ENCODE peak calls at places on chromosomes 5 and 9, in ten cellular contexts. One of them, this sample, is unnamed. For H3K27me3 and H3K36me3, the result is how much of the 10 kb centered on the place peaks cover.

GRCh38 chr9:133484671-133485437 is 6.0 kb upstream of the SLC2A6 start:
- DNase-seq in lung: no peak
- DNase-seq in PC-3: peak
- DNase-seq in tibial artery: no peak
- DNase-seq in mammary epithelial cell: no peak
- DNase-seq in thoracic aorta: no peak
- DNase-seq in GM23248: no peak
- DNase-seq in fibroblast of lung: no peak
- DNase-seq in heart left ventricle: peak
- DNase-seq in neuronal stem cell: no peak
- DNase-seq in this sample: no peak

GRCh38 chr9:98380065-98380681 is 124.7 kb upstream of the TBC1D2 start:
- DNase-seq in fibroblast of lung: peak
- DNase-seq in neuronal stem cell: no peak
- DNase-seq in tibial artery: no peak
- DNase-seq in heart left ventricle: no peak
- DNase-seq in mammary epithelial cell: no peak
- DNase-seq in thoracic aorta: no peak
- DNase-seq in PC-3: peak
- DNase-seq in GM23248: peak
- DNase-seq in lung: no peak
- DNase-seq in this sample: peak

GRCh38 chr5:55250064-55250463 is 16.7 kb upstream of the CCNO start:
- DNase-seq in thoracic aorta: no peak
- DNase-seq in tibial artery: no peak
- DNase-seq in fibroblast of lung: no peak
- DNase-seq in mammary epithelial cell: no peak
- DNase-seq in PC-3: no peak
- DNase-seq in lung: no peak
- DNase-seq in GM23248: no peak
- DNase-seq in heart left ventricle: no peak
- DNase-seq in neuronal stem cell: no peak
- DNase-seq in this sample: no peak

GRCh38 chr5:132505641-132506040 is 15.1 kb upstream of the IRF1 start:
- DNase-seq in PC-3: no peak
- DNase-seq in GM23248: peak
- DNase-seq in fibroblast of lung: no peak
- DNase-seq in lung: peak
- DNase-seq in neuronal stem cell: no peak
- DNase-seq in tibial artery: no peak
- DNase-seq in heart left ventricle: no peak
- DNase-seq in mammary epithelial cell: no peak
- DNase-seq in thoracic aorta: no peak
- DNase-seq in this sample: no peak

GRCh38 chr5:14168139-14168792 is 25.1 kb downstream of the TRIO start:
- DNase-seq in fibroblast of lung: no peak
- DNase-seq in PC-3: peak
- DNase-seq in GM23248: peak
- DNase-seq in mammary epithelial cell: peak
- DNase-seq in tibial artery: no peak
- DNase-seq in heart left ventricle: no peak
- DNase-seq in neuronal stem cell: no peak
- DNase-seq in lung: no peak
- DNase-seq in thoracic aorta: no peak
- DNase-seq in this sample: no peak

GRCh38 chr5:96244696-96245095 is 188.4 kb downstream of the PCSK1 start:
- DNase-seq in GM23248: no peak
- DNase-seq in PC-3: no peak
- DNase-seq in heart left ventricle: no peak
- DNase-seq in fibroblast of lung: no peak
- DNase-seq in mammary epithelial cell: no peak
- DNase-seq in tibial artery: no peak
- DNase-seq in neuronal stem cell: no peak
- DNase-seq in lung: no peak
- DNase-seq in thoracic aorta: no peak
- DNase-seq in this sample: no peak

GRCh38 chr5:164422400-164422799 is 917.0 kb downstream of the MAT2B start:
- DNase-seq in tibial artery: no peak
- DNase-seq in lung: no peak
- DNase-seq in PC-3: no peak
- DNase-seq in neuronal stem cell: peak
- DNase-seq in mammary epithelial cell: no peak
- DNase-seq in thoracic aorta: no peak
- DNase-seq in heart left ventricle: no peak
- DNase-seq in fibroblast of lung: peak
- DNase-seq in GM23248: peak
- DNase-seq in this sample: no peak

GRCh38 chr5:95643152-95643551 is 3.4 kb upstream of the RFESD start:
- DNase-seq in mammary epithelial cell: no peak
- DNase-seq in heart left ventricle: no peak
- DNase-seq in lung: no peak
- DNase-seq in fibroblast of lung: no peak
- DNase-seq in neuronal stem cell: no peak
- DNase-seq in thoracic aorta: no peak
- DNase-seq in tibial artery: no peak
- DNase-seq in PC-3: no peak
- DNase-seq in GM23248: no peak
- DNase-seq in this sample: no peak

GRCh38 chr5:173888473-173889135 is 455 bp downstream of the CPEB4 start:
- DNase-seq in heart left ventricle: peak
- DNase-seq in lung: no peak
- DNase-seq in tibial artery: no peak
- DNase-seq in fibroblast of lung: peak
- DNase-seq in mammary epithelial cell: no peak
- DNase-seq in thoracic aorta: no peak
- DNase-seq in PC-3: peak
- DNase-seq in GM23248: peak
- DNase-seq in neuronal stem cell: no peak
- DNase-seq in this sample: peak

GRCh38 chr5:172002310-172002709 is 4.1 kb downstream of the FBXW11 start:
- DNase-seq in PC-3: peak
- DNase-seq in heart left ventricle: no peak
- DNase-seq in lung: no peak
- DNase-seq in tibial artery: no peak
- DNase-seq in GM23248: peak
- DNase-seq in mammary epithelial cell: no peak
- DNase-seq in neuronal stem cell: no peak
- DNase-seq in thoracic aorta: no peak
- DNase-seq in fibroblast of lung: no peak
- DNase-seq in this sample: no peak

GRCh38 chr5:115396698-115397097 is 100.2 kb upstream of the CCDC112 start:
- DNase-seq in tibial artery: no peak
- DNase-seq in fibroblast of lung: no peak
- DNase-seq in neuronal stem cell: no peak
- DNase-seq in thoracic aorta: no peak
- DNase-seq in mammary epithelial cell: no peak
- DNase-seq in PC-3: no peak
- DNase-seq in heart left ventricle: no peak
- DNase-seq in lung: no peak
- DNase-seq in GM23248: no peak
- DNase-seq in this sample: no peak
- H3K4me3 ChIP-seq in tibial artery: no peak
- H3K4me3 ChIP-seq in fibroblast of lung: no peak
- H3K4me3 ChIP-seq in neuronal stem cell: no peak
- H3K4me3 ChIP-seq in thoracic aorta: no peak
- H3K4me3 ChIP-seq in mammary epithelial cell: no peak
- H3K4me3 ChIP-seq in PC-3: no peak
- H3K4me3 ChIP-seq in heart left ventricle: no peak
- H3K4me3 ChIP-seq in lung: no peak
- H3K4me3 ChIP-seq in GM23248: no peak
- H3K4me3 ChIP-seq in this sample: no peak

GRCh38 chr9:89171693-89172092 is 6.9 kb downstream of the SHC3 start:
- DNase-seq in PC-3: peak
- DNase-seq in neuronal stem cell: no peak
- DNase-seq in mammary epithelial cell: no peak
- DNase-seq in GM23248: no peak
- DNase-seq in heart left ventricle: no peak
- DNase-seq in lung: no peak
- DNase-seq in tibial artery: no peak
- DNase-seq in fibroblast of lung: no peak
- DNase-seq in thoracic aorta: no peak
- DNase-seq in this sample: no peak

GRCh38 chr9:89174291-89174690 is 4.3 kb downstream of the SHC3 start:
- DNase-seq in neuronal stem cell: no peak
- DNase-seq in tibial artery: no peak
- DNase-seq in thoracic aorta: no peak
- DNase-seq in GM23248: no peak
- DNase-seq in lung: no peak
- DNase-seq in PC-3: no peak
- DNase-seq in fibroblast of lung: no peak
- DNase-seq in heart left ventricle: no peak
- DNase-seq in mammary epithelial cell: no peak
- DNase-seq in this sample: no peak

GRCh38 chr9:89171231-89171630 is 7.4 kb downstream of the SHC3 start:
- DNase-seq in thoracic aorta: no peak
- DNase-seq in heart left ventricle: no peak
- DNase-seq in fibroblast of lung: no peak
- DNase-seq in tibial artery: no peak
- DNase-seq in mammary epithelial cell: no peak
- DNase-seq in neuronal stem cell: no peak
- DNase-seq in PC-3: no peak
- DNase-seq in GM23248: no peak
- DNase-seq in lung: no peak
- DNase-seq in this sample: no peak

GRCh38 chr9:89172398-89172797 is 6.2 kb downstream of the SHC3 start:
- DNase-seq in mammary epithelial cell: no peak
- DNase-seq in tibial artery: no peak
- DNase-seq in heart left ventricle: no peak
- DNase-seq in fibroblast of lung: no peak
- DNase-seq in lung: no peak
- DNase-seq in thoracic aorta: no peak
- DNase-seq in neuronal stem cell: no peak
- DNase-seq in GM23248: no peak
- DNase-seq in PC-3: no peak
- DNase-seq in this sample: no peak

GRCh38 chr9:89173072-89173471 is 5.5 kb downstream of the SHC3 start:
- DNase-seq in PC-3: no peak
- DNase-seq in GM23248: no peak
- DNase-seq in lung: no peak
- DNase-seq in tibial artery: no peak
- DNase-seq in fibroblast of lung: no peak
- DNase-seq in mammary epithelial cell: no peak
- DNase-seq in heart left ventricle: no peak
- DNase-seq in thoracic aorta: no peak
- DNase-seq in neuronal stem cell: no peak
- DNase-seq in this sample: no peak
- H3K27me3 ChIP-seq in PC-3: under half
- H3K27me3 ChIP-seq in GM23248: under half
- H3K27me3 ChIP-seq in lung: under half
- H3K27me3 ChIP-seq in tibial artery: under half
- H3K27me3 ChIP-seq in fibroblast of lung: under half
- H3K27me3 ChIP-seq in mammary epithelial cell: under half
- H3K27me3 ChIP-seq in heart left ventricle: under half
- H3K27me3 ChIP-seq in thoracic aorta: under half
- H3K27me3 ChIP-seq in neuronal stem cell: under half
- H3K27me3 ChIP-seq in this sample: under half

GRCh38 chr5:126812199-126812570 is 35.2 kb downstream of the LMNB1 start:
- DNase-seq in neuronal stem cell: no peak
- DNase-seq in GM23248: no peak
- DNase-seq in mammary epithelial cell: no peak
- DNase-seq in lung: no peak
- DNase-seq in heart left ventricle: no peak
- DNase-seq in PC-3: no peak
- DNase-seq in tibial artery: no peak
- DNase-seq in thoracic aorta: no peak
- DNase-seq in fibroblast of lung: no peak
- DNase-seq in this sample: no peak
- H3K36me3 ChIP-seq in neuronal stem cell: half or more
- H3K36me3 ChIP-seq in GM23248: under half
- H3K36me3 ChIP-seq in mammary epithelial cell: under half
- H3K36me3 ChIP-seq in lung: under half
- H3K36me3 ChIP-seq in heart left ventricle: under half
- H3K36me3 ChIP-seq in PC-3: half or more
- H3K36me3 ChIP-seq in tibial artery: under half
- H3K36me3 ChIP-seq in thoracic aorta: under half
- H3K36me3 ChIP-seq in fibroblast of lung: under half
- H3K36me3 ChIP-seq in this sample: half or more

GRCh38 chr5:181186902-181187499 is 18.0 kb downstream of the TRIM7 start:
- DNase-seq in lung: no peak
- DNase-seq in tibial artery: no peak
- DNase-seq in thoracic aorta: no peak
- DNase-seq in GM23248: peak
- DNase-seq in heart left ventricle: peak
- DNase-seq in fibroblast of lung: no peak
- DNase-seq in neuronal stem cell: no peak
- DNase-seq in PC-3: peak
- DNase-seq in mammary epithelial cell: no peak
- DNase-seq in this sample: peak

GRCh38 chr5:181186022-181186421 is 19.0 kb downstream of the TRIM7 start:
- DNase-seq in fibroblast of lung: no peak
- DNase-seq in heart left ventricle: peak
- DNase-seq in neuronal stem cell: no peak
- DNase-seq in tibial artery: no peak
- DNase-seq in PC-3: no peak
- DNase-seq in thoracic aorta: no peak
- DNase-seq in GM23248: no peak
- DNase-seq in lung: no peak
- DNase-seq in mammary epithelial cell: no peak
- DNase-seq in this sample: no peak

GRCh38 chr5:181188700-181189362 is 16.2 kb downstream of the TRIM7 start:
- DNase-seq in lung: peak
- DNase-seq in neuronal stem cell: peak
- DNase-seq in fibroblast of lung: peak
- DNase-seq in thoracic aorta: no peak
- DNase-seq in heart left ventricle: peak
- DNase-seq in tibial artery: peak
- DNase-seq in mammary epithelial cell: peak
- DNase-seq in PC-3: peak
- DNase-seq in GM23248: peak
- DNase-seq in this sample: peak

GRCh38 chr5:181189363-181189961 is 15.5 kb downstream of the TRIM7 start:
- DNase-seq in thoracic aorta: no peak
- DNase-seq in mammary epithelial cell: peak
- DNase-seq in heart left ventricle: no peak
- DNase-seq in PC-3: peak
- DNase-seq in lung: no peak
- DNase-seq in fibroblast of lung: peak
- DNase-seq in tibial artery: peak
- DNase-seq in neuronal stem cell: no peak
- DNase-seq in GM23248: peak
- DNase-seq in this sample: peak

DNA sequence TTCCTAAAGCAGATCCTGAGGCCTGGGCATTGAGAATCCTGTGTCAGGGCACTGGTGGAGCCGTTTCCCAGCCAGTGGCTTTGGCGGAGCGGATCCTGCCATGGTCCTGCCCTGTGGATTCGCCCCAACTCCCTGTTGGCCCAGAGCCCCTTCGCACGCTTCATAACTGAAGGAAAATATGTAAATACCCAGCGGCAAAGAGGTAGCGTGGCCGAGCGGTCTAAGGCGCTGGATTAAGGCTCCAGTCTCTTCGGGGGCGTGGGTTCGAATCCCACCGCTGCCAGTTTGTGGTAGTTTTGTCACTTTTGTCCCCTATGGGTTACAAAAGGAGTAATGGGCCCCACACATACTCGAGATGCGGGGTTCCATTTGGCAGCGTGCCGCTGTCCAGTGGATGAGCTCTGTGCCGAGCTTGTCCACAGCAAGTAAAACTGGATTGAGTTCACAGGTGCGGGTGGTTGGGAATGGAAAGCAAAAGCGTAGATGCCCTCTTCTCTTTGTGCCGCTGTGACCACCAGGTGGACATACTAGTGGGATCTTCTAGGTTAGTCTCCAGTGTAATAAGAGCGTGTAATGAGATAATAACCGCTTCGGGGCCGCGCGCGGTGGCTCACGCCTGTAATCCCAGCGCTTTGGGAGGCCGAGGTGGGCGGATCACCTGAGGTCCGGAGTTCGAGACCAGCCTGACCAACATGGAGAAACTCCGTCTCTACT is 17.3 kb downstream of the TRIM7 start:
- DNase-seq in thoracic aorta: no peak
- DNase-seq in PC-3: peak
- DNase-seq in mammary epithelial cell: peak
- DNase-seq in fibroblast of lung: peak
- DNase-seq in heart left ventricle: peak
- DNase-seq in tibial artery: peak
- DNase-seq in lung: peak
- DNase-seq in GM23248: peak
- DNase-seq in neuronal stem cell: peak
- DNase-seq in this sample: peak
- H3K4me3 ChIP-seq in thoracic aorta: peak
- H3K4me3 ChIP-seq in PC-3: peak
- H3K4me3 ChIP-seq in mammary epithelial cell: peak
- H3K4me3 ChIP-seq in fibroblast of lung: peak
- H3K4me3 ChIP-seq in heart left ventricle: peak
- H3K4me3 ChIP-seq in tibial artery: peak
- H3K4me3 ChIP-seq in lung: no peak
- H3K4me3 ChIP-seq in GM23248: peak
- H3K4me3 ChIP-seq in neuronal stem cell: peak
- H3K4me3 ChIP-seq in this sample: peak